ENCODE peak calls at places on chromosomes 2 and 18, in ten cellular contexts. D, V, N, F, J, Q, E, X, H and L are unnamed samples.

GRCh38 chr18:27666070-27666469 is 481.0 kb upstream of the CHST9 start:
- DNase-seq in Q (no peak), F (no peak), X (no peak), J (no peak), V (no peak), E (no peak), D (no peak), H (no peak), N (no peak), L (no peak)

GRCh38 chr18:54672109-54672508 is 81.1 kb downstream of the DYNAP start:
- DNase-seq in E (no peak), X (no peak), J (no peak), H (no peak), V (no peak), F (no peak), Q (no peak), D (no peak), N (no peak), L (no peak)

GRCh38 chr2:32952759-32953476 is 6.2 kb downstream of the LTBP1 start:
- DNase-seq in F (no peak), H (no peak), Q (no peak), N (no peak), X (no peak), J (no peak), E (no peak), V (no peak), D (no peak), L (no peak)

GRCh38 chr2:55712477-55713060 is 18.9 kb upstream of the PNPT1 start:
- DNase-seq in F (no peak), E (no peak), D (no peak), J (no peak), N (no peak), V (no peak), H (no peak), X (no peak), Q (no peak), L (no peak)

GRCh38 chr2:200177971-200178911 is 128.3 kb upstream of the SPATS2L start:
- DNase-seq in J (no peak), X (no peak), E (peak; percentile 50), F (no peak), D (no peak), V (peak; percentile 19), N (no peak), H (no peak), Q (no peak), L (no peak)

GRCh38 chr2:207530160-207531023 is 630 bp downstream of the CREB1 start:
- DNase-seq in V (peak; percentile 51), D (peak; percentile 71), F (peak; percentile 62), X (no peak), H (peak; percentile 74), J (no peak), E (peak; percentile 39), N (peak; percentile 58), Q (peak; percentile 59), L (no peak)

GRCh38 chr2:163737563-163737962 is 1.8 kb upstream of the FIGN start:
- DNase-seq in F (no peak), E (no peak), J (no peak), X (no peak), Q (no peak), V (no peak), D (no peak), N (no peak), H (no peak), L (no peak)

GRCh38 chr2:98807221-98807620 is 76.3 kb upstream of the MGAT4A start:
- DNase-seq in J (no peak), N (no peak), H (no peak), X (no peak), V (no peak), Q (no peak), E (no peak), F (no peak), D (no peak), L (no peak)

GRCh38 chr2:8536686-8537571 is 144.9 kb upstream of the ID2 start:
- DNase-seq in D (no peak), J (no peak), Q (no peak), E (peak; percentile 9), V (no peak), F (peak; percentile 83), N (no peak), H (no peak), X (no peak), L (no peak)
- TF ChIP-seq CTCF in D (no peak), J (no peak), Q (no peak), E (no peak), V (no peak), F (no peak), N (no peak), H (no peak), X (no peak), L (no peak)

GRCh38 chr2:11588228-11589110 is 54.6 kb downstream of the GREB1 start:
- DNase-seq in D (no peak), V (no peak), F (no peak), J (no peak), E (no peak), X (no peak), H (no peak), Q (no peak), N (no peak), L (no peak)
- TF ChIP-seq CTCF in D (no peak), V (no peak), F (no peak), J (no peak), E (no peak), X (no peak), H (no peak), Q (no peak), N (no peak), L (no peak)

GRCh38 chr2:104337869-104338268 is 516.0 kb upstream of the POU3F3 start:
- DNase-seq in F (no peak), V (no peak), X (no peak), E (no peak), N (no peak), H (no peak), Q (no peak), J (no peak), D (no peak), L (no peak)
- TF ChIP-seq CTCF in F (no peak), V (no peak), X (no peak), E (no peak), N (no peak), H (no peak), Q (no peak), J (no peak), D (no peak), L (no peak)

DNA sequence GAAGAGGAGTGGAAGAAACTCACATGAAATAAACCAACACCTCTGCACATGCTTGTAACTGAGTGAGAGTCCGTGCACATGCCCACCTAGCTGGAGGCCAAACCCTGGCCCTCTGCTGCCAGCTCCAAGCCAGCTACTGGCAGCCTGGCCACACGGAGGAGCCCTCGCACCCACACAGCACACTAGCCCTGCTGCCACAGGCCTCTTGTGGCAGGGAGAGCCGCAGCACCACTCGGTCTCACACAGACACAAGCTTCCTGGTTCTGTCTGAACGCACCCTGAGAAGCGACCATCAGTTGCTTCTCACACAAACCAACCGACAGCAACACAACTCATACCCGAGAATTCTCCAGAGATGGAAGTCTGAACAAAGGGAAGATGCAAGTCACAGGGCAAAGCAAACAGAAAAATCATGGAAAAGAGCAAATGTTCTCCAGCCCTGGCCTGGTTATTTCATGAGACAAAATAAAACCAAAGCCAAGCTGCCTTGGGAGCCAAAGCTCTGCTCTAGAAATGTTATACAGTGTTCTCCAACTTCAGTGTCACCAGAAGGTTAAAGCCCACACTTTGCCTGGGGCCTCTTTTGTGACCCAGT is 65.1 kb downstream of the FBXO15 start:
- DNase-seq in Q (peak; percentile 57), X (no peak), D (peak; percentile 77), H (no peak), J (no peak), F (peak; percentile 32), N (peak; percentile 53), V (peak; percentile 58), E (peak; percentile 55), L (peak; percentile 8)
- TF ChIP-seq CTCF in Q (peak; percentile 37), X (peak; percentile 62), D (peak; percentile 63), H (no peak), J (peak; percentile 68), F (no peak), N (peak; percentile 60), V (peak; percentile 68), E (peak; percentile 16), L (peak; percentile 34)

DNA sequence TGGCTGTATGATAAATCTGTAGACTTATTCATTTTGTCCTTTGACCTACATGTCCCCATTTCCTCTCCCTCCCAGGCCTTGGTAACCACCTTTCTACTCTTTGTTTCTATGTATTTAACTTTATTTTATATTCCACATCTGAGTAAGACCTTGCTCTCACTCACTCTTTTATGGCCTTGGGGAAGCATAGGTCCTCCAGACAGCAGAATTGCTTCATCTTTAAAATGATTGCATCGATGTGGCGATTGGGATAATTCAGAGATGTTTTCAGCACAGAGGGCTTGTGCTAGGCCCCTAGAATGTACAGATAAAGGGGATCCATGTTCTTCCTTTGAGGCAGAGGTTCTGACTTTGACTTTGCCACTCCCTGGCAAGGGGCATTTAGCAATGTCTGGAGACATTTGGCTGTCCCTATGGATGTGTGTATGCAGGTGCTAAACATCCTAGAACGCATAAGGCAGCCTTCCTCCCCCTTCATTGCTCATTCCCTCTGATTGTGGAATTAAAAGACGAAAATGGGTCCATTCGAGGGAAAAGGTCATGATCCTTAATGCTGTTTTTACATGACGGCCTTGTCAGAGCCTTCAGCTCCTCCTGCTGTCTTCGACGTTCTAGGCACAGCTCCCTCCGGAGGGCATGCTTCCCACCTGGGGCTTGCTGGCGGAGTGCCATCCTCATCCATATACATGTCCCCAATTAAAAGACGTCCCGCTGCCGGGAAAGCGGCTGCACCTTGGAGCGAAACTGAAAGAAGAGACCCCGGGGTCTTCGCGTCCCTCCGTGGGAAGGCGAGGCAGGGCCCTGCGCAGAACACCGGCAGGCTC is 1.1 kb upstream of the GPR39 start:
- DNase-seq in F (no peak), N (no peak), D (no peak), J (no peak), H (no peak), E (no peak), Q (peak; percentile 45), V (peak; percentile 55), X (peak; percentile 40), L (no peak)
- TF ChIP-seq CTCF in F (no peak), N (no peak), D (no peak), J (peak; percentile 27), H (no peak), E (no peak), Q (no peak), V (no peak), X (no peak), L (peak; percentile 1)

GRCh38 chr2:101308432-101309210 is at the start of gene RNF149:
- DNase-seq in D (peak; percentile 80), F (peak; percentile 94), V (peak; percentile 92), N (peak; percentile 88), Q (peak; percentile 90), X (no peak), E (peak; percentile 94), J (no peak), H (peak; percentile 96), L (peak; percentile 78)
- TF ChIP-seq CTCF in D (no peak), F (no peak), V (no peak), N (no peak), Q (no peak), X (no peak), E (no peak), J (no peak), H (no peak), L (no peak)

GRCh38 chr2:241844066-241844728 is 14.5 kb downstream of the PDCD1 start:
- DNase-seq in Q (no peak), H (peak; percentile 85), D (no peak), N (peak; percentile 75), F (peak; percentile 77), X (no peak), J (no peak), E (peak; percentile 68), V (peak; percentile 33), L (no peak)
- TF ChIP-seq CTCF in Q (no peak), H (peak; percentile 10), D (no peak), N (no peak), F (no peak), X (no peak), J (no peak), E (no peak), V (no peak), L (no peak)